ENCODE peak calls at places on chromosomes 7 and 10, in six cellular contexts. One of them, this sample, is unnamed.

GRCh38 chr10:94052901-94053638 is 59.3 kb downstream of the PLCE1 start:
- DNase-seq in MM.1S: no peak
- DNase-seq in HCT116: no peak
- DNase-seq in SK-N-SH: no peak
- DNase-seq in GM23248: peak
- DNase-seq in neural progenitor cell: no peak
- DNase-seq in this sample: no peak

GRCh38 chr7:95427914-95428516 is 6.8 kb downstream of the PON2 start:
- DNase-seq in SK-N-SH: no peak
- DNase-seq in neural progenitor cell: peak
- DNase-seq in MM.1S: no peak
- DNase-seq in GM23248: no peak
- DNase-seq in HCT116: no peak
- DNase-seq in this sample: no peak

GRCh38 chr10:82037076-82037475 is 162.1 kb downstream of the NRG3 start:
- DNase-seq in GM23248: no peak
- DNase-seq in neural progenitor cell: no peak
- DNase-seq in MM.1S: no peak
- DNase-seq in HCT116: no peak
- DNase-seq in SK-N-SH: peak
- DNase-seq in this sample: no peak

GRCh38 chr7:74587435-74588126 is 69.9 kb upstream of the GTF2I start:
- DNase-seq in SK-N-SH: peak
- DNase-seq in MM.1S: no peak
- DNase-seq in HCT116: no peak
- DNase-seq in neural progenitor cell: peak
- DNase-seq in GM23248: peak
- DNase-seq in this sample: peak

GRCh38 chr7:109476409-109476808 is 906.7 kb downstream of the DNAJB9 start:
- DNase-seq in HCT116: no peak
- DNase-seq in MM.1S: no peak
- DNase-seq in GM23248: no peak
- DNase-seq in SK-N-SH: no peak
- DNase-seq in neural progenitor cell: no peak
- DNase-seq in this sample: no peak

GRCh38 chr7:117319211-117319610 is 3.6 kb downstream of the WNT2 start:
- DNase-seq in SK-N-SH: no peak
- DNase-seq in HCT116: no peak
- DNase-seq in neural progenitor cell: no peak
- DNase-seq in GM23248: no peak
- DNase-seq in MM.1S: no peak
- DNase-seq in this sample: no peak

GRCh38 chr10:22335204-22335956 is 9.9 kb upstream of the SPAG6 start:
- DNase-seq in GM23248: peak
- DNase-seq in neural progenitor cell: peak
- DNase-seq in HCT116: no peak
- DNase-seq in MM.1S: no peak
- DNase-seq in SK-N-SH: peak
- DNase-seq in this sample: peak

GRCh38 chr10:111360260-111360925 is 283.6 kb downstream of the ADRA2A start:
- DNase-seq in GM23248: peak
- DNase-seq in MM.1S: peak
- DNase-seq in HCT116: peak
- DNase-seq in SK-N-SH: peak
- DNase-seq in neural progenitor cell: peak
- DNase-seq in this sample: peak

GRCh38 chr10:74753295-74754211 is 72.8 kb upstream of the KAT6B start:
- DNase-seq in HCT116: no peak
- DNase-seq in neural progenitor cell: no peak
- DNase-seq in MM.1S: no peak
- DNase-seq in GM23248: peak
- DNase-seq in SK-N-SH: no peak
- DNase-seq in this sample: peak

GRCh38 chr10:36446873-36447272 is 678.5 kb upstream of the ANKRD30A start:
- DNase-seq in neural progenitor cell: no peak
- DNase-seq in HCT116: no peak
- DNase-seq in GM23248: no peak
- DNase-seq in SK-N-SH: peak
- DNase-seq in MM.1S: no peak
- DNase-seq in this sample: no peak

GRCh38 chr10:76231258-76231934 is 800.0 kb downstream of the LRMDA start:
- DNase-seq in GM23248: no peak
- DNase-seq in HCT116: no peak
- DNase-seq in MM.1S: no peak
- DNase-seq in SK-N-SH: no peak
- DNase-seq in neural progenitor cell: peak
- DNase-seq in this sample: no peak

GRCh38 chr10:8095962-8096361 is 41.5 kb downstream of the GATA3 start:
- DNase-seq in neural progenitor cell: no peak
- DNase-seq in MM.1S: no peak
- DNase-seq in SK-N-SH: peak
- DNase-seq in GM23248: no peak
- DNase-seq in HCT116: no peak
- DNase-seq in this sample: no peak

GRCh38 chr7:40700653-40701475 is 566.1 kb downstream of the SUGCT start:
- DNase-seq in GM23248: peak
- DNase-seq in neural progenitor cell: no peak
- DNase-seq in HCT116: no peak
- DNase-seq in SK-N-SH: no peak
- DNase-seq in MM.1S: no peak
- DNase-seq in this sample: no peak

GRCh38 chr10:96619803-96620773 is 33.3 kb upstream of the TM9SF3 start:
- DNase-seq in GM23248: peak
- DNase-seq in SK-N-SH: no peak
- DNase-seq in MM.1S: no peak
- DNase-seq in neural progenitor cell: no peak
- DNase-seq in HCT116: no peak
- DNase-seq in this sample: peak

GRCh38 chr7:2018786-2019692 is 213.7 kb downstream of the MAD1L1 start:
- DNase-seq in SK-N-SH: peak
- DNase-seq in MM.1S: no peak
- DNase-seq in HCT116: no peak
- DNase-seq in neural progenitor cell: no peak
- DNase-seq in GM23248: peak
- DNase-seq in this sample: peak

GRCh38 chr10:13158401-13158800 is 3.0 kb upstream of the MCM10 start:
- DNase-seq in MM.1S: no peak
- DNase-seq in HCT116: no peak
- DNase-seq in SK-N-SH: no peak
- DNase-seq in neural progenitor cell: peak
- DNase-seq in GM23248: no peak
- DNase-seq in this sample: no peak

GRCh38 chr7:49433794-49434193 is 339.6 kb upstream of the VWC2 start:
- DNase-seq in MM.1S: peak
- DNase-seq in HCT116: no peak
- DNase-seq in SK-N-SH: no peak
- DNase-seq in GM23248: no peak
- DNase-seq in neural progenitor cell: no peak
- DNase-seq in this sample: peak

GRCh38 chr7:149822353-149822943 is 15.7 kb upstream of the ZNF862 start:
- DNase-seq in MM.1S: no peak
- DNase-seq in HCT116: no peak
- DNase-seq in SK-N-SH: peak
- DNase-seq in GM23248: no peak
- DNase-seq in neural progenitor cell: no peak
- DNase-seq in this sample: no peak

GRCh38 chr10:15244635-15245197 is 76.2 kb upstream of the NMT2 start:
- DNase-seq in HCT116: no peak
- DNase-seq in GM23248: no peak
- DNase-seq in neural progenitor cell: no peak
- DNase-seq in MM.1S: no peak
- DNase-seq in SK-N-SH: no peak
- DNase-seq in this sample: no peak

GRCh38 chr7:122219253-122219865 is 75.3 kb upstream of the AASS start:
- DNase-seq in MM.1S: peak
- DNase-seq in HCT116: peak
- DNase-seq in SK-N-SH: peak
- DNase-seq in neural progenitor cell: peak
- DNase-seq in GM23248: peak
- DNase-seq in this sample: peak

GRCh38 chr10:124736491-124737136 is 7.6 kb downstream of the FAM53B start:
- DNase-seq in MM.1S: no peak
- DNase-seq in HCT116: no peak
- DNase-seq in GM23248: peak
- DNase-seq in neural progenitor cell: no peak
- DNase-seq in SK-N-SH: no peak
- DNase-seq in this sample: peak

GRCh38 chr10:96073722-96074121 is 30.3 kb downstream of the CCNJ start:
- DNase-seq in neural progenitor cell: no peak
- DNase-seq in MM.1S: no peak
- DNase-seq in GM23248: peak
- DNase-seq in SK-N-SH: no peak
- DNase-seq in HCT116: peak
- DNase-seq in this sample: peak

GRCh38 chr10:71266918-71267442 is 52.1 kb upstream of the SLC29A3 start:
- DNase-seq in SK-N-SH: no peak
- DNase-seq in GM23248: peak
- DNase-seq in neural progenitor cell: no peak
- DNase-seq in HCT116: no peak
- DNase-seq in MM.1S: no peak
- DNase-seq in this sample: no peak

GRCh38 chr7:149723082-149723767 is 50.2 kb downstream of the ZNF467 start:
- DNase-seq in SK-N-SH: no peak
- DNase-seq in MM.1S: no peak
- DNase-seq in GM23248: no peak
- DNase-seq in HCT116: no peak
- DNase-seq in neural progenitor cell: no peak
- DNase-seq in this sample: no peak

GRCh38 chr7:140683657-140684056 is 10.9 kb downstream of the ADCK2 start:
- DNase-seq in HCT116: no peak
- DNase-seq in neural progenitor cell: peak
- DNase-seq in SK-N-SH: no peak
- DNase-seq in GM23248: no peak
- DNase-seq in MM.1S: no peak
- DNase-seq in this sample: no peak

GRCh38 chr10:132904169-132904813 is 38.1 kb downstream of the CFAP46 start:
- DNase-seq in GM23248: peak
- DNase-seq in MM.1S: peak
- DNase-seq in neural progenitor cell: peak
- DNase-seq in SK-N-SH: peak
- DNase-seq in HCT116: peak
- DNase-seq in this sample: peak

GRCh38 chr10:75103881-75104686 is 7.4 kb upstream of the SAMD8 start:
- DNase-seq in neural progenitor cell: no peak
- DNase-seq in SK-N-SH: no peak
- DNase-seq in MM.1S: no peak
- DNase-seq in HCT116: no peak
- DNase-seq in GM23248: no peak
- DNase-seq in this sample: no peak

GRCh38 chr10:29323387-29323786 is 34.5 kb downstream of the LYZL1 start:
- DNase-seq in neural progenitor cell: no peak
- DNase-seq in SK-N-SH: no peak
- DNase-seq in GM23248: no peak
- DNase-seq in HCT116: no peak
- DNase-seq in MM.1S: no peak
- DNase-seq in this sample: no peak

DNA sequence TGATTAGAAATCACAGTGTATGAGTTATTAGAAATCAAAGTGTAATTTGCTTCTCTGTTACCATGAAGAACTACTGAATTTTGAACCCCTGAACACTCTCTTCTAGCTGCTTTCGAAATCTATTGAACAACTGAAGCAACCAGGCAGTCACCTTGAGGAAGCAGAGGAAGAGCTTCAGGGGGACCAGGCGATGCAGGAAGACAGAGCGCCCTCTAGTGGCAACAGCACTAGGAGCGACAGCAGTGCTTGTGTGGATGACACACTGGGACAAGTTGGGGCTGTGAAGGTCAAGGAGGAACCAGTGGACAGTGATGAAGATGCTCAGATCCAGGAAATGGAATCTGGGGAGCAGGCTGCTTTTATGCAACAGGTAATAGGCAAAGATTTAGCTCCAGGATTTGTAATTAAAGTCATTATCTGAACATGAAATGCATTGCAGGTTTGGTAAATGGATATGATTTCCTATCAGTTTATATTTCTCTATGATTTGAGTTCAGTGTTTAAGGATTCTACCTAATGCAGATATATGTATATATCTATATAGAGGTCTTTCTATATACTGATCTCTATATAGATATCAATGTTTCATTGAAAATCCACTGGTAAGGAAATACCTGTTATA is 170.7 kb downstream of the HDAC9 start:
- DNase-seq in neural progenitor cell: peak
- DNase-seq in HCT116: peak
- DNase-seq in MM.1S: peak
- DNase-seq in SK-N-SH: peak
- DNase-seq in GM23248: peak
- DNase-seq in this sample: peak
- H3K9ac ChIP-seq in neural progenitor cell: no peak
- H3K9ac ChIP-seq in HCT116: no peak
- H3K9ac ChIP-seq in MM.1S: no peak
- H3K9ac ChIP-seq in SK-N-SH: no peak
- H3K9ac ChIP-seq in GM23248: no peak
- H3K9ac ChIP-seq in this sample: no peak

DNA sequence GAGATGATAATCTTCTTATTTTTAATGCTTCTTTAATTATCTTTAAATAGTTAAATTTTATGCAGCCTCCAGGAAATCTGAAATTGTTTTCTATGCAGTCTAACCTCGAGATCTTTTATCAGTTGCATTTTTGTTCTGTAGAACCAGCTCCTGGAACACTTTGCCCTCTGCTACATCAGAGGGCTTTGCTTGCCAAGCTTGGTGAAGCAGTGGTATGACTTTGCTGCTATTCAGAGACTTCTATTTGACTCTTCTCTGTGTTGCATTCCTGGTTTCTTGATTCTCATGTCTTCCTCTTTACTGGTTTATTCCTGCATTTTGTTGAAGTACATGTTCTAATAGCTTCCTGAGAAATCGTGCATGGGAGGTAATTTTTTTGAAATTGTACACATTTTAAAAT is 163.7 kb upstream of the TMEM229A start:
- DNase-seq in GM23248: no peak
- DNase-seq in HCT116: no peak
- DNase-seq in SK-N-SH: no peak
- DNase-seq in neural progenitor cell: no peak
- DNase-seq in MM.1S: no peak
- DNase-seq in this sample: no peak
- TF ChIP-seq EZH2phosphoT487 in GM23248: no peak
- TF ChIP-seq EZH2phosphoT487 in HCT116: no peak
- TF ChIP-seq EZH2phosphoT487 in SK-N-SH: no peak
- TF ChIP-seq EZH2phosphoT487 in neural progenitor cell: no peak
- TF ChIP-seq EZH2phosphoT487 in MM.1S: no peak
- TF ChIP-seq EZH2phosphoT487 in this sample: no peak

GRCh38 chr7:4738711-4739527 is 36.5 kb upstream of the AP5Z1 start:
- DNase-seq in neural progenitor cell: peak
- DNase-seq in SK-N-SH: peak
- DNase-seq in GM23248: peak
- DNase-seq in HCT116: peak
- DNase-seq in MM.1S: peak
- DNase-seq in this sample: no peak
- H3K9ac ChIP-seq in neural progenitor cell: no peak
- H3K9ac ChIP-seq in SK-N-SH: peak
- H3K9ac ChIP-seq in GM23248: peak
- H3K9ac ChIP-seq in HCT116: peak
- H3K9ac ChIP-seq in MM.1S: peak
- H3K9ac ChIP-seq in this sample: no peak

GRCh38 chr10:72612203-72612826 is 13.6 kb downstream of the MICU1 start:
- DNase-seq in neural progenitor cell: no peak
- DNase-seq in HCT116: no peak
- DNase-seq in GM23248: peak
- DNase-seq in SK-N-SH: peak
- DNase-seq in MM.1S: no peak
- DNase-seq in this sample: peak
- TF ChIP-seq EZH2phosphoT487 in neural progenitor cell: no peak
- TF ChIP-seq EZH2phosphoT487 in HCT116: no peak
- TF ChIP-seq EZH2phosphoT487 in GM23248: no peak
- TF ChIP-seq EZH2phosphoT487 in SK-N-SH: no peak
- TF ChIP-seq EZH2phosphoT487 in MM.1S: no peak
- TF ChIP-seq EZH2phosphoT487 in this sample: no peak

GRCh38 chr10:127735723-127736221 is 1.2 kb upstream of the FOXI2 start:
- DNase-seq in MM.1S: no peak
- DNase-seq in neural progenitor cell: peak
- DNase-seq in SK-N-SH: no peak
- DNase-seq in HCT116: no peak
- DNase-seq in GM23248: no peak
- DNase-seq in this sample: no peak
- H3K9ac ChIP-seq in MM.1S: no peak
- H3K9ac ChIP-seq in neural progenitor cell: no peak
- H3K9ac ChIP-seq in SK-N-SH: no peak
- H3K9ac ChIP-seq in HCT116: no peak
- H3K9ac ChIP-seq in GM23248: no peak
- H3K9ac ChIP-seq in this sample: no peak

This sample was measured in PC-3.